ENCODE peak calls at places on chromosome 19, in four cellular contexts. K is OCI-LY7, I is left ventricle myocardium inferior, O is neural progenitor cell. T is an unnamed sample. For H3K9me3, the result is how much of the 10 kb centered on the place peaks cover.

GRCh38 chr19:42370068-42370520 is 20.0 kb downstream of the CNFN start:
- DNase-seq in I (no peak), O (peak), K (no peak), T (no peak)

GRCh38 chr19:14073232-14073924 is 792 bp downstream of the MISP3 start:
- DNase-seq in I (peak), K (peak), O (peak), T (peak)

GRCh38 chr19:35322014-35322413 is 7.0 kb upstream of the CD22 start:
- DNase-seq in K (no peak), O (no peak), I (no peak), T (no peak)

GRCh38 chr19:14155371-14155770 is 19.0 kb upstream of the ASF1B start:
- DNase-seq in K (no peak), I (no peak), O (no peak), T (no peak)

GRCh38 chr19:5683177-5683886 is 2.5 kb downstream of the HSD11B1L start:
- DNase-seq in I (no peak), O (no peak), K (no peak), T (no peak)

GRCh38 chr19:41703602-41704293 is 4.7 kb upstream of the CEACAM5 start:
- DNase-seq in O (no peak), K (no peak), I (no peak), T (peak)

GRCh38 chr19:38904463-38905185 is 4.9 kb downstream of the NFKBIB start:
- DNase-seq in O (no peak), I (no peak), K (no peak), T (no peak)

GRCh38 chr19:35519291-35519690 is 5.8 kb upstream of the DMKN start:
- DNase-seq in I (no peak), K (no peak), O (no peak), T (no peak)

GRCh38 chr19:17292301-17293074 is 10.7 kb downstream of the ABHD8 start:
- DNase-seq in O (peak), K (peak), I (peak), T (peak)

GRCh38 chr19:5947435-5947834 is 30.5 kb downstream of the RANBP3 start:
- DNase-seq in O (no peak), K (no peak), I (peak), T (peak)

GRCh38 chr19:56838930-56839664 is 1.4 kb downstream of the PEG3 start:
- DNase-seq in K (no peak), I (peak), O (no peak), T (peak)

GRCh38 chr19:30870861-30871260 is 478.4 kb downstream of the TSHZ3 start:
- DNase-seq in K (no peak), O (no peak), I (no peak), T (no peak)

GRCh38 chr19:3975144-3975543 is 4.2 kb upstream of the DAPK3 start:
- DNase-seq in K (no peak), I (no peak), O (no peak), T (no peak)

GRCh38 chr19:50202962-50203280 is 501 bp upstream of the MYH14 start:
- DNase-seq in I (no peak), O (no peak), K (no peak), T (no peak)
- H3K9me3 ChIP-seq in I (under half), O (under half), K (under half), T (under half)

DNA sequence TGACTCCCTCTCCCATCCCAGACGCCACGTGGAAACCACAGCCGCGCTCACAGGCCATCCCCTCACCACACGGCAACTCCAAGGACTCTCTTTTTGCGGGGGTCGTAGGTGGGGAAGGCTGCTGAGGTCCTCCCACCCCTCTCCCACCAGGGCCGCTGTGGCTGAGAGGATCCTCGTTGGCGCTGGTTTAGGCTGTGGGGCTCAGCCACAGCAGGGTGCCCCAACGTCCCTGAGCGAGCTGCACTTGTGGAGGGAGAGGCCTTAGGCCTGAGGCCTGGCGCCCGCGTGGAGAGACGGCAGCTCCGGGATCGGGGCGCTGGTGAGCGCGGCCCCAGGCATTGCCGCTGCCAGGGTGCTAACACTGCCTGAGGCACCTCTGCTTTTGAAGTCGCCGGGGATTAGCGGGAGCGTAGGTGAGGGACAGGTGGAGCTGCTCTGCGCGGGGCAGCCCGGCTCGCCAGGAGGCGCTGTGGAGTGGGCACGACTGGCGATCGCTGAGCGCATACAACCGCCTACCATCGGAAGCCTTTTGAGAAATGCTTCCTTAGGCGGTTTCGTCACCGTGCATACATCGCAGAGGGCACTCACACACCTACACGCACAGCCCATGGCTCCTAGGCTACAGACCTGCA is 9.0 kb downstream of the ZSCAN1 start:
- DNase-seq in O (peak), K (no peak), I (no peak), T (no peak)
- H3K9me3 ChIP-seq in O (under half), K (under half), I (half or more), T (under half)

DNA sequence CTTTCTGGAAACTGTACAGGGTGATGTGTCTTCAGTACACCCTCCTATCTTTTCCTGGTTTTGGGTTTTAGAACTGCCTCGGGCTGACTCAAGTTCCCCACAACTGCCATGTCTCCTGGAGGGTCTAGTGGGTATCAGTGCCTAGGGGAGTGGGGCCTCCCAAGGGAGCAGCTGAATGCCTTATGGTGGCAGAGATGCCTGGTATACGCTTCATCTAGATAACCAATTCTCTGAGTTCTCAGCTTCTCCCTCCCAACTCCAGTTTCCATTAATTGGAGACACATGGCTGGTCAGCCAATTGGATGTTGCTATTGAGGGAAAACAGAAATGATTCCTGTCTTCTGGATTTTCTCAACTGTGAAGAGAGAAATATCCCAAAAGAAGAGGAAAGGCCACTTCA is 12.8 kb downstream of the ZNF439 start:
- DNase-seq in K (no peak), O (no peak), I (no peak), T (no peak)
- H3K9me3 ChIP-seq in K (under half), O (under half), I (half or more), T (under half)

GRCh38 chr19:12681074-12681987 is at the start of gene DHPS:
- DNase-seq in K (peak), O (peak), I (peak), T (peak)
- H3K9me3 ChIP-seq in K (under half), O (under half), I (under half), T (under half)

GRCh38 chr19:9566729-9567128 is 17.6 kb downstream of the ZNF121 start:
- DNase-seq in O (no peak), K (peak), I (no peak), T (no peak)
- H3K9me3 ChIP-seq in O (half or more), K (half or more), I (half or more), T (half or more)

GRCh38 chr19:54493967-54494585 is 8.6 kb upstream of the LAIR2 start:
- DNase-seq in I (no peak), K (no peak), O (no peak), T (no peak)
- H3K9me3 ChIP-seq in I (under half), K (under half), O (under half), T (under half)

DNA sequence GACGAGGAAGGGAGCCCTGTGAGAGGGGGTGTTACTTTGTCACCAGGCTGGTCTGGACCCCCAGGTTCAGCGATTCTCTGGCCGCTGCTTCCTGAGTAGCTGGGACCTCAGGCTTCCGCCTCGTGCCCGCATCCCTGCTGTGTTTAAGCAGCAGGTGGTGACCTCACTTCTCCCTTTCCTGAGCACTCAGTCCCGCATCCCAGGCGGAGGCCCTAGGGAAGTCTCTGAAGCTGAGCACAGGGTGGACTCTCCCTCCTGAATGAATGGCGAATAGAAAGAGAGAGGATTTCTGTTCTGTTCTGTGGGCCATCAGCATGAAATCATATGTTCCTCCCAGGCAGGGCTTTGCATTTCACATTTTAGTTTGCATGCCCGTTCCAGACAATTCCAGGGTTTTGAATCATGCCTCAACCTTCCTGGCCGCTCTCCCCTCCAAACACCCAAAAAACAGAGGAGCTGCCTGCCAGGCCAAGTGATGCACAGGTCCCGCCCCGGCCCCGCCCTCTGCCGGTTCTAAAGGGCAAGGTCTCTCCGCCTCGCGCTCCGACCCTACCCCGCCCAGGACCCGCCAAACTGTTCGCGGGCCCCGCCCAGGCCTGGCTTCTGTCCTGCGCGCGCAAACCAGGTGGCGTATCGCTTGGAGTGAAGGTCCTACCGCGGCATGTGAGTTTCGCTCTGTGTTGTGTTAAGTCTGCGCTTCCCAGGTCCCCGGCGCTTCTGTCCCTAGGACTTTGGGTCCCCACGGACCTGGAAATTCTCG is 35.1 kb upstream of the ZNF808 start:
- DNase-seq in O (peak), I (no peak), K (no peak), T (no peak)
- H3K9me3 ChIP-seq in O (under half), I (half or more), K (under half), T (under half)

T was measured in heart left ventricle.